ENCODE peak calls at places on chromosomes 4 and X, in four cellular contexts. F is MM.1S, I is thyroid gland, R is breast epithelium. Q is an unnamed sample.

GRCh38 chr4:188941524-188942109 is 802.4 kb downstream of the TRIML1 start:
- DNase-seq in F (no peak), R (no peak), I (no peak), Q (no peak)

GRCh38 chr4:16253127-16253960 is 27.1 kb upstream of the TAPT1 start:
- DNase-seq in R (no peak), F (no peak), I (no peak), Q (no peak)

GRCh38 chr4:55398966-55399365 is 3.2 kb downstream of the TMEM165 start:
- DNase-seq in I (no peak), F (no peak), R (no peak), Q (no peak)

GRCh38 chr4:5919571-5919970 is 26.7 kb upstream of the CRMP1 start:
- DNase-seq in I (no peak), F (no peak), R (no peak), Q (no peak)

GRCh38 chrX:149004936-149005335 is 500.2 kb downstream of the IDS start:
- DNase-seq in I (no peak), F (no peak), R (no peak), Q (no peak)

GRCh38 chr4:153222790-153223417 is 18.7 kb downstream of the TRIM2 start:
- DNase-seq in R (no peak), F (peak; percentile 54), I (peak; percentile 72), Q (peak; percentile 41)

GRCh38 chrX:43733699-43734098 is 77.6 kb downstream of the MAOA start:
- DNase-seq in F (no peak), I (no peak), R (no peak), Q (no peak)

GRCh38 chr4:89915151-89915550 is 20.5 kb downstream of the MMRN1 start:
- DNase-seq in I (no peak), F (no peak), R (no peak), Q (no peak)

GRCh38 chr4:128558896-128559669 is 250.4 kb upstream of the JADE1 start:
- DNase-seq in I (no peak), R (peak; percentile 26), F (peak; percentile 64), Q (no peak)

DNA sequence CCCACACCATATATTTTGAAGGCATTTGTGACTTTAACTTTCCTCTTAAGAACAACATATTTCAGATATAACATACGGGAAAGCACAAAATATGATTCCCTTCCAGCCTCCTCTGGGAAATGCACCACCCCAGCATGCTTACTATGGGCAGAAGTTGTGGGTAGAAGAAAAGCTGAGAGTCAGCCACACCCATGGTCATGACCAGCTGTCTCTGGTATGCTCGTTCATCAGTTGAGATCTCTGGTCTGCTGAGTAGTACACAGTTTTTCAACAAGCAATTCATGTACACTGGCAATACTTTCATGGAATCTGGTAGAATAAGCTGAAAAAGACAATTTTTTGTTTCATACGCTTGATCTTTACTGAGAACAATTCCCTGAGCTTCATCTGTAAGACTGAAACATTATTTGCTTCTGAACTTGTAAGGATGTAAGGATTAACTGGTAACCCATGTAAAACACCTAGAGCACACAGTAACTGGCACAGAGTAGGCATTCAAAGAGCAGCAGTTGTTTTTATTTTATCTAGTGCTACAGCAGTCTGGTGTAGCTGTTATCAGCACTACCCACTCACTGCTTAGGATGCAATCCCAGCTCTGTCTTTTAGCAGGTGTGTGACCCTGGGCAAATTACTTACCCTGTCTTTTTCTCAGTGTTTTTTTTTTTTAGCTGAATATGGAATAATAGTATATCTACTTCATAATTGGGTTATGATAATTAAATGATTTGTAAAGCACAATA is 47.6 kb downstream of the METTL14 start:
- DNase-seq in F (no peak), I (no peak), R (no peak), Q (no peak)
- H3K36me3 ChIP-seq in F (peaks cover 5% of the 10 kb centered on the region), I (peaks cover 30% of the 10 kb centered on the region), R (peaks cover 2% of the 10 kb centered on the region), Q (peaks cover 97% of the 10 kb centered on the region)

GRCh38 chr4:6989331-6989923 is 53.7 kb upstream of the TADA2B start:
- DNase-seq in I (no peak), R (no peak), F (no peak), Q (no peak)

GRCh38 chr4:6991249-6991648 is 51.9 kb upstream of the TADA2B start:
- DNase-seq in F (no peak), R (no peak), I (no peak), Q (no peak)

GRCh38 chr4:6992728-6993655 is 50.2 kb upstream of the TADA2B start:
- DNase-seq in R (peak; percentile 55), I (peak; percentile 58), F (peak; percentile 78), Q (no peak)

GRCh38 chr4:6990661-6991060 is 52.5 kb upstream of the TADA2B start:
- DNase-seq in I (no peak), F (no peak), R (no peak), Q (no peak)

GRCh38 chr4:6991771-6992557 is 51.2 kb upstream of the TADA2B start:
- DNase-seq in R (peak; percentile 62), I (peak; percentile 59), F (peak; percentile 75), Q (no peak)
- H3K36me3 ChIP-seq in R (no peaks in the 10 kb centered on the region), I (no peaks in the 10 kb centered on the region), F (peaks cover 14% of the 10 kb centered on the region), Q (peaks cover 45% of the 10 kb centered on the region)

GRCh38 chrX:54928876-54929275 is 8.3 kb downstream of the TRO start:
- DNase-seq in I (no peak), F (no peak), R (no peak), Q (no peak)

GRCh38 chrX:54934058-54934457 is 13.4 kb downstream of the TRO start:
- DNase-seq in R (no peak), I (no peak), F (no peak), Q (no peak)

GRCh38 chrX:54933150-54933826 is 12.7 kb downstream of the TRO start:
- DNase-seq in R (no peak), F (no peak), I (no peak), Q (no peak)

GRCh38 chrX:54930291-54931049 is 9.8 kb downstream of the TRO start:
- DNase-seq in F (no peak), R (no peak), I (no peak), Q (no peak)

GRCh38 chrX:54931107-54931506 is 10.5 kb downstream of the TRO start:
- DNase-seq in I (no peak), F (no peak), R (no peak), Q (no peak)
- H3K36me3 ChIP-seq in I (no peaks in the 10 kb centered on the region), F (no peaks in the 10 kb centered on the region), R (no peaks in the 10 kb centered on the region), Q (no peaks in the 10 kb centered on the region)

DNA sequence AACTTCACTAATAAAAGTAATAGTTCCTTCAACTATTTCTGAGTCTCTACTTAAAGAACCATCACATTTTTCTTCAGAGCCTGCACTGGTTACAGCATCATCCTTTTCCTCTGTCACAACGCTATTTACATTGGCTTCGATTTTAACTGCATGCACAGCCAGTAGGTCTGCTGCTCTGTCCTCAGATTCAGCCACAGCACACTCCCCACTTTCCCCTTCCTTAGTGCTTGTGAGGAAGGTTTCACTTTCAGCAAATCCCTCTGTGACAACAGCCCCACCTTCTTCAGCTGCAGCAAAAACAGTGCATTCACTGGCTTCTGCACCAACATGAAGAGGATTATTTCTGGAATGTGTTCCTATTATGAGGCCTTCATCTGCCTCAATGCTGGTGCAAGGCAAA is 25.7 kb downstream of the BOD1L1 start:
- DNase-seq in R (no peak), F (peak; percentile 29), I (no peak), Q (no peak)
- H3K36me3 ChIP-seq in R (peaks cover 15% of the 10 kb centered on the region), F (peaks cover 15% of the 10 kb centered on the region), I (peaks cover 22% of the 10 kb centered on the region), Q (no peaks in the 10 kb centered on the region)

GRCh38 chr4:1706358-1706757 is 5.8 kb downstream of the SLBP start:
- DNase-seq in R (no peak), I (no peak), F (no peak), Q (no peak)
- H3K36me3 ChIP-seq in R (no peaks in the 10 kb centered on the region), I (no peaks in the 10 kb centered on the region), F (peaks cover 22% of the 10 kb centered on the region), Q (peaks cover 5% of the 10 kb centered on the region)

GRCh38 chrX:109534933-109535332 is 1.7 kb upstream of the NXT2 start:
- DNase-seq in R (no peak), I (no peak), F (no peak), Q (no peak)

GRCh38 chrX:109535578-109535977 is 1.1 kb upstream of the NXT2 start:
- DNase-seq in I (no peak), R (no peak), F (no peak), Q (no peak)

GRCh38 chrX:109533631-109534030 is 3.0 kb upstream of the NXT2 start:
- DNase-seq in I (no peak), R (no peak), F (no peak), Q (no peak)

GRCh38 chrX:109536439-109537323 is at the start of gene NXT2:
- DNase-seq in F (peak; percentile 97), R (peak; percentile 88), I (peak; percentile 91), Q (peak; percentile 91)

DNA sequence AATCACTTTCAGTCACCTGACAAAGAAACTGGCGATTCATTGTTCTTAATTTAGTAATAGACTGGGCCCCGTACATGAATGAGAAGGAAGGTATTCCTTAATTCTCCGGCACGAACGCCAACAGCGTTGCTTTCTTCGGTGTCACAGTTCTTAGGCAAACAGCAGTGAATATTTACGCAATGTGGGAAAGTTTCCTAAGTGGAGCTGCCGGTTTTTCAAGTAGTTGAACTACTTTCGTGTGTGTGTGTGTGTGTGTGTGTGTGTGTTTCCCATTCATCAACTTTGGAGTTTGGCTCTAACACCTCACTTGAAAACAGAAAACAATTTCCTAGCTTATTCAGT is 651 bp downstream of the NXT2 start:
- DNase-seq in R (peak; percentile 54), I (peak; percentile 56), F (peak; percentile 34), Q (no peak)
- H3K36me3 ChIP-seq in R (no peaks in the 10 kb centered on the region), I (no peaks in the 10 kb centered on the region), F (no peaks in the 10 kb centered on the region), Q (no peaks in the 10 kb centered on the region)

GRCh38 chr4:10093273-10093621 is 23.4 kb downstream of the WDR1 start:
- DNase-seq in R (no peak), F (no peak), I (no peak), Q (no peak)

GRCh38 chr4:10091531-10092181 is 24.9 kb downstream of the WDR1 start:
- DNase-seq in F (no peak), I (no peak), R (no peak), Q (no peak)

GRCh38 chr4:10093801-10094552 is 22.6 kb downstream of the WDR1 start:
- DNase-seq in R (peak; percentile 88), F (no peak), I (peak; percentile 81), Q (peak; percentile 75)

GRCh38 chr4:10090467-10091250 is 25.9 kb downstream of the WDR1 start:
- DNase-seq in R (no peak), F (no peak), I (no peak), Q (no peak)

DNA sequence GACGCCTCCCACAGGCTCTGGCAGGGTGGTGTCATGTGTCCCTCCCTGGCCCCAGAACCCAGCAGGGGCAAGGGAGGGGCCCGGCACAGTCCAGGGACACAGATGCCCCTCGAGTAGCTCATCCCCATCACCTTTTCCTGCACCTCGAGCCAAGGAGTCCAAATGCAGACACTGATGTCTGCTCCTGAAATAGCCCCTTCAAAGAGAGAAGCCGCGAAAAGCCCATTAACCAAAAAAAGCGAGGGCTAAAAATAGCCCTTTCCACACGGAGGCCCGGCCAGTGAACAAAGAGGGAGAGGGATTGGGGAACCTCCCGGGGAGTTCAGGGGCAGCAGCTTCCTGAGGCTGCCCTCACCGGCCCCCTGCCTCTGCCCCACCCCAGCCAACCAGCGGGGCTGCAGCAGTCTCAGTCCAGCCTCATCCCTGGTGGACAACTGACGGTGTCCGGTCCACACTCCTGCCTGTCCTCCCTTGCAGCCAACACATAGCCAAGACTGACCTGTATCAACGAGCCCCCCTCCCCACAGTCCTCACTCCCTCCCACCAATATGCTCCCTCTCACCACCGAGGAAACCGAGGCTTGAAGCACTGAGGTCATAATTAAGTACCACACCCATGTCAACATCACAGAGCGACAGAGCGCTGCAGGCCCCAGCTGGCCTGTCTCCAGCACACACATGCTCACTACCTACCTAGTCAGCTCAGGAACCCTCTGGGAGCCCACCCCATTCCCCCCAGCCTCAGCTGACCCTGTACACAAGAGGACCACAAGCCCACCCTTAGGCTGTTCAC is 23.9 kb downstream of the WDR1 start:
- DNase-seq in R (no peak), F (no peak), I (no peak), Q (no peak)
- H3K36me3 ChIP-seq in R (no peaks in the 10 kb centered on the region), F (peaks cover 45% of the 10 kb centered on the region), I (peaks cover 76% of the 10 kb centered on the region), Q (peaks cover 37% of the 10 kb centered on the region)

GRCh38 chr4:26425953-26426352 is 64.3 kb downstream of the CCKAR start:
- DNase-seq in F (no peak), R (no peak), I (no peak), Q (no peak)
- H3K36me3 ChIP-seq in F (no peaks in the 10 kb centered on the region), R (no peaks in the 10 kb centered on the region), I (no peaks in the 10 kb centered on the region), Q (peaks cover 20% of the 10 kb centered on the region)

GRCh38 chrX:44961817-44962607 is 89.0 kb downstream of the KDM6A start:
- DNase-seq in I (no peak), R (no peak), F (no peak), Q (no peak)
- H3K36me3 ChIP-seq in I (no peaks in the 10 kb centered on the region), R (no peaks in the 10 kb centered on the region), F (no peaks in the 10 kb centered on the region), Q (peaks cover 30% of the 10 kb centered on the region)

Q was measured in heart right ventricle.